ENCODE peak calls at places on chromosomes 13 and 19, in eight cellular contexts. X is SK-N-SH, H is H1, S is endothelial cell of umbilical vein, P is GM23338, E is K562, A is GM12878, V is HepG2. B is an unnamed sample.
A peak's percentile ranks its signal among the peaks of the same experiment; 100 is the strongest.

GRCh38 chr13:89315287-89315686 is 1644.1 kb downstream of the SLITRK5 start:
- DNase-seq in X (no peak), H (no peak), S (no peak), P (no peak), E (no peak), A (no peak), V (no peak), B (no peak)

GRCh38 chr13:30752201-30752797 is 17.0 kb downstream of the ALOX5AP start:
- DNase-seq in X (no peak), H (no peak), S (no peak), P (no peak), E (no peak), A (no peak), V (no peak), B (no peak)

GRCh38 chr13:79237981-79238380 is 168.1 kb downstream of the RBM26 start:
- DNase-seq in X (no peak), H (no peak), S (no peak), P (no peak), E (no peak), A (no peak), V (no peak), B (no peak)

GRCh38 chr13:110641055-110642015 is 26.0 kb downstream of the NAXD start:
- DNase-seq in X (peak; percentile 81), H (no peak), S (no peak), P (no peak), E (no peak), A (no peak), V (no peak), B (no peak)

GRCh38 chr13:93963266-93964131 is 516.0 kb downstream of the DCT start:
- DNase-seq in X (no peak), H (no peak), S (no peak), P (no peak), E (no peak), A (no peak), V (peak; percentile 83), B (no peak)

GRCh38 chr13:21670006-21670882 is 629 bp upstream of the FGF9 start:
- DNase-seq in X (peak; percentile 62), H (no peak), S (peak; percentile 54), P (peak; percentile 76), E (peak; percentile 53), A (no peak), V (no peak), B (no peak)

GRCh38 chr19:23403581-23404324 is 8.5 kb upstream of the ZNF91 start:
- DNase-seq in X (no peak), H (no peak), S (no peak), P (peak; percentile 55), E (no peak), A (no peak), V (peak; percentile 87), B (no peak)

GRCh38 chr13:103349664-103350063 is 283.4 kb upstream of the SLC10A2 start:
- DNase-seq in X (peak; percentile 48), H (no peak), S (no peak), P (no peak), E (no peak), A (no peak), V (no peak), B (no peak)

GRCh38 chr13:104385409-104385808 is 1319.2 kb upstream of the SLC10A2 start:
- DNase-seq in X (no peak), H (no peak), S (no peak), P (no peak), E (no peak), A (no peak), V (no peak), B (no peak)

GRCh38 chr19:3398114-3398899 is 31.9 kb downstream of the NFIC start:
- DNase-seq in X (no peak), H (no peak), S (no peak), P (peak; percentile 63), E (no peak), A (no peak), V (peak; percentile 77), B (no peak)

GRCh38 chr19:34976611-34977010 is 12.6 kb upstream of the ZNF792 start:
- DNase-seq in X (no peak), H (no peak), S (no peak), P (no peak), E (no peak), A (no peak), V (no peak), B (no peak)

GRCh38 chr13:101204270-101205011 is 211.9 kb downstream of the NALCN start:
- DNase-seq in X (peak; percentile 18), H (no peak), S (no peak), P (no peak), E (no peak), A (no peak), V (no peak), B (no peak)

GRCh38 chr19:16626796-16627193 is 1.2 kb downstream of the MED26 start:
- DNase-seq in X (peak; percentile 36), H (no peak), S (no peak), P (no peak), E (no peak), A (no peak), V (no peak), B (no peak)

GRCh38 chr13:73618275-73618865 is 515.8 kb downstream of the KLF12 start:
- DNase-seq in X (no peak), H (no peak), S (no peak), P (peak; percentile 13), E (no peak), A (no peak), V (peak; percentile 8), B (no peak)

GRCh38 chr13:77065456-77066147 is 38.6 kb upstream of the FBXL3 start:
- DNase-seq in X (no peak), H (no peak), S (peak; percentile 28), P (no peak), E (no peak), A (no peak), V (no peak), B (no peak)

GRCh38 chr19:46069841-46070341 is 29.1 kb upstream of the IGFL4 start:
- DNase-seq in X (no peak), H (no peak), S (peak; percentile 89), P (no peak), E (no peak), A (no peak), V (peak; percentile 42), B (no peak)

GRCh38 chr13:73625562-73626339 is 508.5 kb downstream of the KLF12 start:
- DNase-seq in X (no peak), H (no peak), S (no peak), P (no peak), E (no peak), A (no peak), V (no peak), B (no peak)

GRCh38 chr19:3056454-3057016 is 5.8 kb downstream of the TLE5 start:
- DNase-seq in X (no peak), H (no peak), S (no peak), P (no peak), E (peak; percentile 30), A (no peak), V (no peak), B (no peak)

DNA sequence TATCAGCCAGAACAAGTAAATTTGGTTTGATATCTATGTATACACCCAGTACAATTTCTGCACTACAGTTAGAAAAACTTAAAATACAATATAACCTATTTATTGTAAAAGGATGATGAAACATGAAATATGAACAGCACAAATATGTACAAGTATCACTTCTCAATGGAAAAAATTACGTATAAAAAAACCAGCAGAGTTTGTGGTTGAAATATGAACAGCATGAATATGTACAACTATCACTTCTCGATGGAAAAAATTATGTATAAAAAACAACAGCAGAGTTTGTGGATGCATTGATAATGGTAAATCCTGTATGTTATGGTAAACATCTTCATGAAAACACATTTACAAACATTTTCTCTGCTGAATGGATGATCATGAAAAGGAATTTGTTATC is 32.4 kb upstream of the CEACAM21 start:
- DNase-seq in X (no peak), H (no peak), S (no peak), P (no peak), E (no peak), A (no peak), V (no peak), B (no peak)
- H2AFZ ChIP-seq in X (no peak overlapping the region), H (no peak overlapping the region), S (no peak overlapping the region), P (no peak overlapping the region), E (no peak overlapping the region), A (no peak overlapping the region), V (no peak overlapping the region), B (no peak overlapping the region)

GRCh38 chr19:10690351-10690781 is 10.9 kb upstream of the QTRT1 start:
- DNase-seq in X (no peak), H (no peak), S (no peak), P (no peak), E (no peak), A (no peak), V (no peak), B (no peak)
- TF ChIP-seq POLR2AphosphoS5 in X (no peak), H (peak; percentile 35), S (no peak), P (no peak), E (no peak), A (no peak), V (no peak), B (no peak)

GRCh38 chr19:53942001-53942786 is 20.5 kb upstream of the CACNG8 start:
- DNase-seq in X (peak; percentile 78), H (peak; percentile 97), S (peak; percentile 10), P (peak; percentile 99), E (peak; percentile 81), A (no peak), V (peak; percentile 4), B (no peak)
- H3K4me3 ChIP-seq in X (no peak overlapping the region), H (peak overlapping the region; percentile 83), S (no peak overlapping the region), P (peak overlapping the region; percentile 87), E (no peak overlapping the region), A (no peak overlapping the region), V (no peak overlapping the region), B (no peak overlapping the region)

GRCh38 chr19:49806613-49806946 is 6.5 kb downstream of the FUZ start:
- DNase-seq in X (no peak), H (no peak), S (no peak), P (no peak), E (no peak), A (no peak), V (no peak), B (no peak)

GRCh38 chr19:49807888-49808675 is 5.0 kb downstream of the FUZ start:
- DNase-seq in X (no peak), H (no peak), S (no peak), P (peak; percentile 61), E (no peak), A (no peak), V (no peak), B (no peak)

GRCh38 chr19:49805822-49806612 is 7.1 kb downstream of the FUZ start:
- DNase-seq in X (no peak), H (no peak), S (no peak), P (no peak), E (no peak), A (no peak), V (no peak), B (no peak)

GRCh38 chr19:49808762-49809154 is 4.3 kb downstream of the FUZ start:
- DNase-seq in X (peak; percentile 99), H (peak; percentile 94), S (peak; percentile 85), P (peak; percentile 99), E (peak; percentile 96), A (no peak), V (peak; percentile 59), B (no peak)

DNA sequence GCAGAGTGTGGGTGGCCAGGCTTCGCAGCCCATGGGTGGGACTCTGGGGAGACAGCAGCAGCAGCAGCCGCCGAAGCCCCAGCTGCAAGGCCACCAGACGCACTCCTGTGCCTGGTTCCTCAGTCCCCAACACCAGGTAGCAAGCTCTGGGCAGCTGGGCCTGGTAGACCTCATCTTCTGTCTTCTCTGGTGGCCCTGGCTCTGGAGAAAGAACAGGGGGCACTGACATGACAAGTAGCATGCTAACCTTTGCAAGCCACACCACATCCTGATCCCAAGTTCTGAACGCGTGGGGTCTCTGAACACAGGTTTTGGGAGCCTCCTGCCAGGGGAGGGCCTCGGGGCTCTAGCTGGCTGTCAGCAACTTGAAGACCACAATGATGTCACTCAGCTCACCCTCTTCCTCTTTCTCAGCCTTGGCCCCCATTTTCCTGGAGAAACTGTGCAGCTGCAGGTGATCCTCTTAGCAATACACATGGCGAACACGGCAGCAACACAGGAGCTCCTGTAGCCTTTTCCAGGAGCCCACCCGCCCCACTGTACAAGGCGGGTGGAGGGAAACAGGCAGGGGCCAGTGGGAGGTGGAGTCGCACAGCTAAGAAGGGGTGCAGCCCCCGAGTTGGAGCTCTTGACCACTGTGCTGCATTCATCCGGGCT is 5.8 kb downstream of the FUZ start:
- DNase-seq in X (no peak), H (no peak), S (no peak), P (no peak), E (no peak), A (no peak), V (no peak), B (no peak)
- H2AFZ ChIP-seq in X (no peak overlapping the region), H (no peak overlapping the region), S (no peak overlapping the region), P (no peak overlapping the region), E (no peak overlapping the region), A (no peak overlapping the region), V (no peak overlapping the region), B (no peak overlapping the region)

B was measured in HCT116.